ENCODE peak calls at places on chromosome 4, in eight cellular contexts. I is uterus, G is endothelial cell of umbilical vein, H is astrocyte, X is esophagus squamous epithelium, Z is right atrium auricular region, C is brain microvascular endothelial cell, F is neural progenitor cell. T is an unnamed sample.

GRCh38 chr4:79852305-79852730 is 220.7 kb downstream of the ANTXR2 start:
- DNase-seq in H (peak), X (no peak), C (peak), I (peak), Z (no peak), G (peak), F (no peak), T (peak)

GRCh38 chr4:30396772-30397475 is 323.2 kb upstream of the PCDH7 start:
- DNase-seq in C (no peak), F (no peak), X (no peak), G (peak), Z (no peak), H (peak), I (no peak), T (peak)

GRCh38 chr4:52919451-52919850 is 57.3 kb downstream of the RASL11B start:
- DNase-seq in F (no peak), G (no peak), C (no peak), I (no peak), H (no peak), Z (no peak), X (no peak), T (no peak)

GRCh38 chr4:111991163-111991562 is 154.1 kb upstream of the FAM241A start:
- DNase-seq in X (no peak), Z (no peak), C (no peak), F (no peak), I (no peak), H (no peak), G (no peak), T (no peak)

GRCh38 chr4:155241664-155242063 is 33.2 kb downstream of the NPY2R start:
- DNase-seq in F (no peak), G (no peak), C (no peak), I (no peak), H (no peak), X (no peak), Z (no peak), T (peak)

GRCh38 chr4:80321776-80322175 is 13.8 kb upstream of the CFAP299 start:
- DNase-seq in C (no peak), X (no peak), Z (no peak), I (no peak), F (no peak), G (no peak), H (no peak), T (no peak)

GRCh38 chr4:170007113-170007512 is 19.1 kb downstream of the MFAP3L start:
- DNase-seq in F (no peak), G (no peak), Z (no peak), X (no peak), I (no peak), C (no peak), H (peak), T (no peak)

GRCh38 chr4:146654648-146654975 is 15.9 kb downstream of the POU4F2 start:
- DNase-seq in Z (no peak), G (peak), X (no peak), I (no peak), C (no peak), H (no peak), F (no peak), T (no peak)

GRCh38 chr4:152104846-152105462 is 344.1 kb upstream of the GATB start:
- DNase-seq in X (no peak), C (no peak), F (no peak), H (no peak), I (no peak), Z (no peak), G (no peak), T (no peak)

GRCh38 chr4:18111100-18111499 is 89.5 kb upstream of the LCORL start:
- DNase-seq in C (no peak), Z (no peak), H (no peak), G (peak), X (no peak), I (no peak), F (no peak), T (no peak)

GRCh38 chr4:89357346-89357745 is 49.7 kb upstream of the GPRIN3 start:
- DNase-seq in H (no peak), C (no peak), F (no peak), G (no peak), X (no peak), I (no peak), Z (no peak), T (no peak)

GRCh38 chr4:24794916-24795665 is at the start of gene SOD3:
- DNase-seq in C (peak), I (peak), Z (peak), G (peak), H (peak), X (no peak), F (peak), T (peak)

GRCh38 chr4:113073614-113074013 is 24.2 kb downstream of the ANK2 start:
- DNase-seq in F (no peak), X (no peak), I (no peak), Z (no peak), C (no peak), H (no peak), G (no peak), T (no peak)

GRCh38 chr4:10115657-10116624 is 658 bp downstream of the WDR1 start:
- DNase-seq in X (peak), Z (no peak), C (no peak), G (no peak), I (peak), H (no peak), F (peak), T (no peak)

GRCh38 chr4:101074326-101074725 is 273.0 kb downstream of the PPP3CA start:
- DNase-seq in I (no peak), C (no peak), F (no peak), Z (no peak), G (no peak), H (peak), X (no peak), T (no peak)

GRCh38 chr4:140662082-140662869 is 93.5 kb upstream of the UCP1 start:
- DNase-seq in I (no peak), G (no peak), X (no peak), Z (no peak), F (no peak), H (peak), C (no peak), T (no peak)

GRCh38 chr4:109996531-109996930 is 83.8 kb downstream of the EGF start:
- DNase-seq in F (no peak), C (no peak), G (no peak), I (no peak), H (no peak), Z (no peak), X (no peak), T (no peak)

GRCh38 chr4:159195400-159195799 is 92.5 kb downstream of the RAPGEF2 start:
- DNase-seq in C (no peak), X (no peak), H (no peak), Z (no peak), G (no peak), F (no peak), I (no peak), T (no peak)

GRCh38 chr4:17163156-17163555 is 264.7 kb upstream of the LDB2 start:
- DNase-seq in I (no peak), F (no peak), X (no peak), C (no peak), G (no peak), Z (no peak), H (no peak), T (no peak)

GRCh38 chr4:66927937-66928336 is 617.4 kb downstream of the CENPC start:
- DNase-seq in H (peak), X (no peak), Z (no peak), C (no peak), G (no peak), F (peak), I (no peak), T (no peak)

GRCh38 chr4:90174622-90175023 is 47.4 kb downstream of the CCSER1 start:
- DNase-seq in C (no peak), X (no peak), F (no peak), H (no peak), G (no peak), Z (no peak), I (no peak), T (no peak)

GRCh38 chr4:67593741-67594175 is 35.2 kb downstream of the STAP1 start:
- DNase-seq in Z (no peak), I (no peak), G (no peak), F (no peak), X (no peak), H (peak), C (peak), T (peak)

GRCh38 chr4:65089666-65090065 is 580.6 kb downstream of the EPHA5 start:
- DNase-seq in I (no peak), C (peak), F (peak), G (peak), H (peak), X (no peak), Z (no peak), T (peak)

GRCh38 chr4:54840992-54841768 is 183.4 kb downstream of the KIT start:
- DNase-seq in F (peak), I (no peak), C (peak), G (no peak), X (no peak), H (no peak), Z (no peak), T (peak)

DNA sequence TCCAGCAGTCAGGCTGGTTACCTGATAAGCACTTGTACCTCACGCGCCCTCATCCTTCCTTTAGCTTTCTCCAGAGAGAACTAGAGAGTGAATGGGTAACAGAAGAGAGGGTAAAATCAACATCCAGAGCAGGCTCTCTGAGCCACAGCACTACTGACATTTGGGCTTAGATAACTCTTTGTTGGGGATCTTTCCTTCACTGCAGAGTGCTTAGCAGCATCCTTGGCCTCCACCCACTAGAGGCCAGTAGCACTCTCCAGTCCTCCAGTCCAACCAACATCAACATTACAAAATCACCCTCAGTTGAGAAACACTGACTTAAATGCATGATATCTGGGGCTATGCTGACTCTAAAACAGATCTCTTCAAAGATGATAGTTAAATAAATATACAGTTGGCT is 220.7 kb downstream of the TACR3 start:
- DNase-seq in X (no peak), Z (no peak), F (no peak), G (no peak), H (no peak), C (no peak), I (no peak), T (peak)
- TF ChIP-seq CTCF in X (no peak), Z (no peak), F (peak), G (no peak), H (no peak), C (peak), I (no peak), T (peak)

GRCh38 chr4:77599378-77599777 is 6.2 kb upstream of the CXCL13 start:
- DNase-seq in Z (no peak), F (peak), X (no peak), I (no peak), C (peak), H (no peak), G (peak), T (peak)

GRCh38 chr4:77601614-77602187 is 3.9 kb upstream of the CXCL13 start:
- DNase-seq in C (no peak), X (no peak), F (no peak), G (no peak), I (no peak), H (no peak), Z (no peak), T (no peak)

GRCh38 chr4:77600521-77601451 is 4.8 kb upstream of the CXCL13 start:
- DNase-seq in I (no peak), F (peak), C (peak), H (no peak), Z (no peak), G (peak), X (no peak), T (peak)

DNA sequence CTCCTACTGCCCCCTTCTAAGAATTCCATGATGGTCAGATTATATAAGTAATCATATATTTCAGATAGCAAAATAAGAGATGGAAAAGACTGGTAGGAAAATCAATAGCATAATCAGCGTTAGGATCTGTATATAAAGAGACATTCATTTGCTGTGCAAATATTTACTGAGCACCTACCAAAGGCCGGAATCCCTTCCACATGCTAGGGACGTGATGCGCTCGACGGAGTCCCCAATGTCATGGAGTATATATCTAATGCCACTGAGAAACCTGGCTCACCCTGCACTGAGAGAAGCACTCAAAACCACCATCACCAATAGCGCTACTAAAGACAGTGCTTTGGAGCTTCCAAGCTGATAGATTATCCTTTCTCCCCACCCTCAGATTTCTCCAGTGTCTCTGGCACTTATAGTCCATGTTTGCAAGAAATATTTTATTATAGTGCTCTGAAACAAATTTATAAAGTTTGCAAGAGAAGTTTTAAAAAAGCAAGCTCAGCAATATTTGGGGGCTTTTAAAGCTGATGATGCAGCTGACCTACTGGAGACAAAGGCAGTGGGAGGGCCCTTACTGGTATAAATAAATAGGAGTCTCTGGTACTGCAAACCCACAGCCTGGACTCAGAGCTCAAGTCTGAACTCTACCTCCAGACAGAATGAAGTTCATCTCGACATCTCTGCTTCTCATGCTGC is at the start of gene CXCL13:
- DNase-seq in I (no peak), C (no peak), F (no peak), H (no peak), Z (no peak), X (no peak), G (no peak), T (no peak)
- H3K4me3 ChIP-seq in I (no peak), C (no peak), F (no peak), H (no peak), Z (no peak), X (no peak), G (no peak), T (no peak)

GRCh38 chr4:102715057-102715456 is 45.7 kb downstream of the MANBA start:
- DNase-seq in H (no peak), G (no peak), X (no peak), F (no peak), I (no peak), C (peak), Z (no peak), T (peak)
- TF ChIP-seq CTCF in H (no peak), G (no peak), X (no peak), F (peak), I (no peak), C (peak), Z (no peak), T (peak)

DNA sequence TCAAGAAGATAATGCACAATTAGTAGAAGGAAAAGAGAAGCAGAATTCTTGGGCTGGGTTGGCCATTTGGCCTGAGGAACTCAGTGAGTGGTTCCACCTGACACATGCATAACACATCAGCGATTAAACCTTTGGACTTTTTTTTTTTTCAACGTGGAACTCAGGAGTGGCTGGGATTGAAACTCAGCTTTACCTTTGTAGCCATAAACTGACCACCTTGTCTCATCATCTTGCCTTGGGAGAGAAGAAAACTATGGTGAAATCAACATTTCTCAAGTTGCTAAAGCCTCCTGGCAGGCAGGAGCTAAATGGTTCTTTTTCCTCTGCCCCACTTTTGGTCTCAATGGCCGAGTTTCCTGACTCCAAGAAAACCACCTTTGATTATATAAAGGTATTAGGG is 16.3 kb downstream of the PTTG2 start:
- DNase-seq in H (no peak), G (peak), F (no peak), I (no peak), X (no peak), Z (no peak), C (no peak), T (no peak)
- H3K4me3 ChIP-seq in H (peak), G (peak), F (peak), I (peak), X (peak), Z (peak), C (peak), T (peak)

GRCh38 chr4:59247032-59247431 is 1953.1 kb upstream of the ADGRL3 start:
- DNase-seq in C (no peak), F (no peak), H (no peak), X (no peak), I (no peak), G (no peak), Z (no peak), T (no peak)
- TF ChIP-seq CTCF in C (peak), F (peak), H (peak), X (no peak), I (no peak), G (no peak), Z (peak), T (no peak)

GRCh38 chr4:185587444-185588161 is 52.3 kb upstream of the PDLIM3 start:
- DNase-seq in Z (no peak), H (no peak), G (no peak), F (peak), C (no peak), I (no peak), X (no peak), T (no peak)
- H3K4me3 ChIP-seq in Z (no peak), H (no peak), G (no peak), F (peak), C (no peak), I (no peak), X (no peak), T (no peak)

GRCh38 chr4:46844325-46844917 is 64.6 kb downstream of the COX7B2 start:
- DNase-seq in X (no peak), G (peak), Z (no peak), C (peak), H (peak), I (no peak), F (peak), T (peak)
- TF ChIP-seq CTCF in X (peak), G (peak), Z (peak), C (peak), H (peak), I (peak), F (peak), T (peak)

DNA sequence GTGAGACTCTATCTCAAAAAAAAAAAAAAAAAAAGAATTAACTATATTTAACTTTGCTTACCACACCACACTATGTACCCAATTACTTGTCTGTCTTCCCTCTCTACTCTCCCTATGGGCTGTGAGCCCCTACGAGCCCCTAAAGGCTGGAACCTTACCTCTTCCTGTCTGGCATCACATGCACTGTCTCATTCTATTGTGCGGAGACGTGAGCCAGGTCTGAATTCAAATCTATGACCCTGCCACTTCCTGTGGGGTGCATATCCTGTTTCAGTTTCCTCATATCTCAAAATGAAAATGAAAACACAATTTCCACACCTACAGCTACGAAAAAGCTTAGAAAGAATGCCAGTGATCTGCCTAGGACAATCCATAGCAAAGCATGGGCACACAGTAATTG is 42.9 kb upstream of the HS3ST1 start:
- DNase-seq in Z (no peak), G (peak), F (no peak), I (no peak), C (no peak), H (no peak), X (peak), T (no peak)
- H3K4me3 ChIP-seq in Z (no peak), G (peak), F (no peak), I (no peak), C (no peak), H (no peak), X (no peak), T (no peak)

DNA sequence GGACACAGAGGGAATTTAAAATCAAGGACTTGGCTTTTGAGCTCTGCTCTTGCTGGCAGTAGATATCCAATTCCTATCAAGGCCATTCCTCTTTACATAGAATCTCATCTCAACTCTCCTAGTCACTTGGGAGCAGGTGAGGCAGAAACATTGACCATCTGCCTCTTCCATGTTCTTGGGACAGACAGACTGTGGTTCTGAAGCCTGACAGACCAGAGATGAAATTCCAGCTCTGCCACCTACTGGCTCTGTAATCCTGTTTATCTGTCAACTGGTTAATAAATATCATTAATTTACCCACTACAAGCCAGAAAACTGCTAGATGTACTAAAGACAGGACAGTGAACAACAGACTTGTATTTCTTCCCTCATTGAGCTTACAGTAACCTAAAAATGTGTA is 300.8 kb downstream of the ADGRL3 start:
- DNase-seq in X (no peak), Z (no peak), H (no peak), C (no peak), G (no peak), F (no peak), I (no peak), T (peak)
- TF ChIP-seq CTCF in X (peak), Z (no peak), H (no peak), C (peak), G (no peak), F (peak), I (no peak), T (peak)

T was measured in fibroblast of mammary gland.